ENCODE peak calls at places on chromosomes 6 and 20, in eight cellular contexts. J is NCI-H2081, F is breast epithelium, Q is HuH-7, C is lower lobe of right lung, O is retinal pigment epithelial cell, V is upper lobe of right lung, I is HS-5. N is an unnamed sample.

GRCh38 chr20:52104546-52105044 is 87.0 kb downstream of the ZFP64 start:
- DNase-seq in J (no peak), F (no peak), Q (peak; percentile 62), C (no peak), O (no peak), V (no peak), I (no peak), N (no peak)

GRCh38 chr6:138726066-138727060 is 47.2 kb upstream of the CCDC28A start:
- DNase-seq in J (no peak), F (no peak), Q (peak; percentile 40), C (no peak), O (no peak), V (no peak), I (no peak), N (no peak)

GRCh38 chr20:47278907-47279348 is 77.6 kb downstream of the ZMYND8 start:
- DNase-seq in J (no peak), F (no peak), Q (no peak), C (no peak), O (peak; percentile 81), V (no peak), I (no peak), N (no peak)

GRCh38 chr6:149190228-149190831 is 127.2 kb upstream of the TAB2 start:
- DNase-seq in J (no peak), F (no peak), Q (no peak), C (peak; percentile 72), O (no peak), V (no peak), I (no peak), N (no peak)

GRCh38 chr6:148239777-148240462 is 102.7 kb upstream of the SASH1 start:
- DNase-seq in J (no peak), F (no peak), Q (no peak), C (no peak), O (no peak), V (no peak), I (no peak), N (no peak)

GRCh38 chr20:35004749-35005462 is 49.2 kb downstream of the MYH7B start:
- DNase-seq in J (no peak), F (peak; percentile 17), Q (no peak), C (peak; percentile 33), O (no peak), V (no peak), I (no peak), N (no peak)

GRCh38 chr20:25540273-25540672 is 45.1 kb downstream of the NINL start:
- DNase-seq in J (no peak), F (no peak), Q (no peak), C (no peak), O (no peak), V (no peak), I (no peak), N (no peak)

GRCh38 chr6:5435449-5435848 is 174.1 kb downstream of the FARS2 start:
- DNase-seq in J (no peak), F (no peak), Q (no peak), C (no peak), O (no peak), V (no peak), I (peak; percentile 44), N (no peak)

GRCh38 chr6:89999154-89999553 is 104.9 kb downstream of the GJA10 start:
- DNase-seq in J (peak; percentile 82), F (no peak), Q (no peak), C (no peak), O (peak; percentile 83), V (no peak), I (no peak), N (no peak)

GRCh38 chr6:163391983-163392382 is 22.5 kb upstream of the QKI start:
- DNase-seq in J (no peak), F (no peak), Q (no peak), C (no peak), O (no peak), V (no peak), I (no peak), N (no peak)

GRCh38 chr6:4055420-4056041 is 23.4 kb downstream of the FAM217A start:
- DNase-seq in J (no peak), F (no peak), Q (no peak), C (no peak), O (peak; percentile 65), V (no peak), I (peak; percentile 53), N (peak; percentile 38)

GRCh38 chr6:43929511-43929910 is 159.5 kb downstream of the VEGFA start:
- DNase-seq in J (no peak), F (no peak), Q (no peak), C (peak; percentile 23), O (no peak), V (peak; percentile 52), I (no peak), N (no peak)

GRCh38 chr20:58718729-58719128 is 26.1 kb downstream of the NPEPL1 start:
- DNase-seq in J (no peak), F (peak; percentile 24), Q (peak; percentile 5), C (no peak), O (no peak), V (no peak), I (no peak), N (no peak)

GRCh38 chr20:64226686-64227576 is 28.6 kb upstream of the PCMTD2 start:
- DNase-seq in J (no peak), F (no peak), Q (no peak), C (peak; percentile 41), O (no peak), V (no peak), I (no peak), N (no peak)

GRCh38 chr6:109031416-109031815 is 63.2 kb downstream of the SESN1 start:
- DNase-seq in J (no peak), F (no peak), Q (no peak), C (no peak), O (no peak), V (no peak), I (no peak), N (no peak)